ENCODE peak calls at places on chromosome X, in four cellular contexts. C is GM23338, V is A549, E is SK-N-SH. U is an unnamed sample.

GRCh38 chrX:140099221-140099620 is 133.9 kb upstream of the CXorf66 start:
- DNase-seq in C (peak; percentile 8), E (no peak), V (no peak), U (no peak)

GRCh38 chrX:153411255-153411987 is at the start of gene ZFP92:
- DNase-seq in C (peak; percentile 19), E (peak; percentile 88), V (no peak), U (peak; percentile 41)

GRCh38 chrX:4315891-4316290 is 602.4 kb upstream of the PRKX start:
- DNase-seq in E (no peak), V (no peak), C (no peak), U (no peak)

GRCh38 chrX:133249659-133250058 is 31.5 kb upstream of the TFDP3 start:
- DNase-seq in V (peak; percentile 2), E (peak; percentile 20), C (no peak), U (no peak)

GRCh38 chrX:45842207-45842900 is 641.7 kb upstream of the DIPK2B start:
- DNase-seq in E (no peak), V (no peak), C (no peak), U (no peak)

GRCh38 chrX:143634373-143634685 is 1.6 kb downstream of the SLITRK4 start:
- DNase-seq in E (no peak), C (no peak), V (no peak), U (no peak)

GRCh38 chrX:132118361-132118760 is 9.5 kb downstream of the FRMD7 start:
- DNase-seq in E (no peak), C (peak; percentile 17), V (no peak), U (no peak)

GRCh38 chrX:111585337-111585736 is 73.9 kb downstream of the SERTM2 start:
- DNase-seq in E (no peak), C (peak; percentile 5), V (no peak), U (no peak)

GRCh38 chrX:135425026-135425425 is 3.3 kb downstream of the SMIM10L2A start:
- DNase-seq in C (no peak), V (no peak), E (no peak), U (no peak)

GRCh38 chrX:38854305-38854704 is 53.0 kb downstream of the MID1IP1 start:
- DNase-seq in V (no peak), E (no peak), C (no peak), U (no peak)

GRCh38 chrX:29254515-29254914 is 667.3 kb downstream of the IL1RAPL1 start:
- DNase-seq in E (no peak), V (no peak), C (no peak), U (no peak)

GRCh38 chrX:148691456-148691855 is 191.0 kb downstream of the AFF2 start:
- DNase-seq in C (no peak), V (no peak), E (no peak), U (no peak)

GRCh38 chrX:1468250-1468772 is 15.6 kb upstream of the ASMTL start:
- DNase-seq in V (peak; percentile 52), C (no peak), E (no peak), U (peak; percentile 53)

DNA sequence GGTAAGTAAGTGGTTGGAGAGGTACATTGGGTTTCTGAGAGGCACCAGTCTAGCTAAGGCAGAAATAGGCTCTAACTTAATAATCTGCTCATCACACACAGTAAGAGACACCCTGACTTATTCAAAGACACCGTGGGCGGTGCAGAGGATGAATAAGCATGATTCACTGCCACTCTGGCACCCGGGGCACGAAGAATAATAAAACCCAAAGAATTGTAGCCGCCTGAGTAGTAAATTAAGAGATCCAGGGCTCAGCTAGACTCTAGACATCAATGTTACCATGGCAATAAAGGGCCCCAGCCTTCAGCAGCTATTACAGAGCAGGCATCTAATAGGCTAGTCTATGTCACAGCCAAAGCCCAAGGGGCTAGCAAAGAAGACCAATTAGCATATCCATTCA is 3.2 kb upstream of the ATP1B4 start:
- DNase-seq in V (no peak), E (no peak), C (no peak), U (no peak)
- TF ChIP-seq REST in V (no peak), E (no peak), C (no peak), U (no peak)

GRCh38 chrX:7071390-7071789 is 76.1 kb upstream of the STS start:
- DNase-seq in C (no peak), V (no peak), E (no peak), U (no peak)
- TF ChIP-seq REST in C (no peak), V (no peak), E (no peak), U (no peak)

GRCh38 chrX:87896057-87896456 is 378.5 kb downstream of the KLHL4 start:
- DNase-seq in V (no peak), C (no peak), E (no peak), U (no peak)
- TF ChIP-seq REST in V (no peak), C (no peak), E (no peak), U (no peak)

GRCh38 chrX:77785746-77786548 is at the start of gene ATRX:
- DNase-seq in C (peak; percentile 86), V (peak; percentile 87), E (peak; percentile 88), U (peak; percentile 80)
- TF ChIP-seq REST in C (no peak), V (no peak), E (no peak), U (peak; percentile 68)

DNA sequence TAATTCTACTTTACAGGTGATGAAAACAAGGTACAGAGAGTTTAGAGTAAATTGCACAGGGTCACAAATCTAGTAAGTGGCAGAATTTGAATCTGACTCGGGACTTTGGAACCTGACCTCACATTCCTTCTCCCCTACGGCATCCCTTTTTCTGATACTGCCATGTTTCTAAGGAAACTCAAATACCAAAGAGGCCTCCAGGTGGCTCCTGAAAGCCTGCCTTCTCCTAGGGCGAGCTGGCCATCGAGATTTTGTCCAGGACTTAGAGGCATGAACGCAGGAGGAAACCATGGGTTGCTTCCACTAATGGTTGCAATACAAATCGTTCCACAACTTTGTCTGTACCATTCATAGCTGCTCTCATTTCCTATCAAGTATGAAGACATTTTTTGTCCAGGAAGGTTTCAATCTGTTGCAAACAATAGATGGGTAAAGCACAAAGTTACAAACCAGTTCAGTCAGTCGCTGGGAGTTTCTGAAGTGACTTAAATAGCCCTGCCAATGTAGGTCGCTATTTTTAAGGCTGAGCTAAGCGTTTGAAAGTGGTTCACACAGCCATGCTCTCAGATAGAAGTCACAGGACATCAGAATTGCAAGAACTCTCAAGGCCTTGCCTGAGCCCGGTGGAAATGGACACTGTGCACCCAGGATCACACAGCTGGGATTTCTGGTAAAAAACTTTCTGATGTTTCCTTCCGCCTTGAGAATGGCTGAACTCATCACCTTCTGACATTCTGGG is 296.6 kb upstream of the PRPS2 start:
- DNase-seq in E (no peak), V (no peak), C (peak; percentile 20), U (no peak)
- TF ChIP-seq REST in E (no peak), V (no peak), C (no peak), U (no peak)